ENCODE peak calls at places on chromosomes 4 and X, in eight cellular contexts. O is cardiac muscle cell, T is A549, S is colonic mucosa, G is mucosa of descending colon, J is IMR-90, A is spleen, H is fibroblast of the aortic adventitia. K is an unnamed sample.

GRCh38 chr4:7411491-7411890 is 23.2 kb downstream of the PSAPL1 start:
- DNase-seq in O (no peak), T (no peak), S (no peak), G (no peak), J (no peak), A (no peak), H (no peak), K (no peak)

GRCh38 chr4:101205878-101206277 is 141.4 kb downstream of the PPP3CA start:
- DNase-seq in O (no peak), T (peak), S (no peak), G (no peak), J (peak), A (no peak), H (peak), K (peak)

GRCh38 chr4:53573696-53574095 is 17.6 kb downstream of the LNX1 start:
- DNase-seq in O (no peak), T (no peak), S (no peak), G (no peak), J (peak), A (no peak), H (no peak), K (peak)

GRCh38 chrX:15601932-15602331 is 1.2 kb upstream of the ACE2 start:
- DNase-seq in O (no peak), T (no peak), S (no peak), G (no peak), J (no peak), A (no peak), H (no peak), K (no peak)

GRCh38 chrX:115957862-115958490 is 212.6 kb upstream of the AGTR2 start:
- DNase-seq in O (peak), T (peak), S (no peak), G (no peak), J (no peak), A (no peak), H (no peak), K (no peak)

GRCh38 chr4:174255790-174256189 is 27.7 kb downstream of the FBXO8 start:
- DNase-seq in O (no peak), T (peak), S (no peak), G (no peak), J (peak), A (no peak), H (peak), K (peak)

GRCh38 chrX:56068274-56068758 is 163.8 kb upstream of the KLF8 start:
- DNase-seq in O (no peak), T (no peak), S (no peak), G (no peak), J (no peak), A (peak), H (no peak), K (no peak)

GRCh38 chr4:89245459-89245858 is 62.1 kb downstream of the GPRIN3 start:
- DNase-seq in O (no peak), T (no peak), S (peak), G (no peak), J (no peak), A (no peak), H (no peak), K (no peak)

GRCh38 chr4:184384056-184384809 is 90.1 kb downstream of the IRF2 start:
- DNase-seq in O (peak), T (peak), S (peak), G (peak), J (peak), A (peak), H (peak), K (peak)

GRCh38 chr4:182224192-182224850 is 18.9 kb upstream of the TENM3 start:
- DNase-seq in O (no peak), T (no peak), S (no peak), G (no peak), J (no peak), A (no peak), H (no peak), K (no peak)

GRCh38 chr4:132596186-132596585 is 552.9 kb upstream of the PCDH10 start:
- DNase-seq in O (no peak), T (no peak), S (no peak), G (no peak), J (no peak), A (no peak), H (no peak), K (no peak)

GRCh38 chr4:132587626-132588025 is 561.5 kb upstream of the PCDH10 start:
- DNase-seq in O (no peak), T (no peak), S (no peak), G (no peak), J (no peak), A (no peak), H (peak), K (peak)

GRCh38 chr4:132593717-132594400 is 555.2 kb upstream of the PCDH10 start:
- DNase-seq in O (no peak), T (no peak), S (no peak), G (no peak), J (no peak), A (no peak), H (no peak), K (peak)

GRCh38 chr4:132592850-132593249 is 556.2 kb upstream of the PCDH10 start:
- DNase-seq in O (no peak), T (no peak), S (no peak), G (no peak), J (no peak), A (no peak), H (no peak), K (no peak)

DNA sequence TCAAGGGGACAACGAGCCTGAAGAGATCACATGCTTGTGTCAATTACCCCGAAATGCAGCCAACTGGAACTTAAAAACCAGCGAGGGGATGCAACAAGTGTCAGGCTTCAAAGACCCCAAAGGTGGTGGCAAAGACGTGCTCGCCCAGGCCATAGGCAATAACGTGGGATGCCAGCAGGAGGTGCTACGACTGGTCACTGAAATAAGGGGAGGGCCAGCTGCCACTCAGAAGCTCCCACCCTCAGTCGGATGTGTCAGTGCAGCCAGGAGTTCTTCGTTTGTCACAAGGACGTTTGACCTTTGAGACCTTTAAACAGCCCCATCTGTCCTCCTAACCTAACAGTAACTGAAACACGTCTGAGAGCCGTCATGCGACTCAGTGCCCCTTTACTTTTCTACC is 556.8 kb upstream of the PCDH10 start:
- DNase-seq in O (no peak), T (no peak), S (no peak), G (no peak), J (no peak), A (no peak), H (no peak), K (no peak)
- TF ChIP-seq CTCF in O (no peak), T (no peak), S (no peak), G (no peak), J (no peak), A (no peak), H (no peak), K (no peak)

GRCh38 chr4:114184901-114185300 is 205.5 kb upstream of the ARSJ start:
- DNase-seq in O (no peak), T (no peak), S (no peak), G (no peak), J (no peak), A (no peak), H (no peak), K (no peak)

GRCh38 chr4:114178392-114178791 is 198.9 kb upstream of the ARSJ start:
- DNase-seq in O (no peak), T (no peak), S (no peak), G (no peak), J (no peak), A (no peak), H (no peak), K (no peak)

DNA sequence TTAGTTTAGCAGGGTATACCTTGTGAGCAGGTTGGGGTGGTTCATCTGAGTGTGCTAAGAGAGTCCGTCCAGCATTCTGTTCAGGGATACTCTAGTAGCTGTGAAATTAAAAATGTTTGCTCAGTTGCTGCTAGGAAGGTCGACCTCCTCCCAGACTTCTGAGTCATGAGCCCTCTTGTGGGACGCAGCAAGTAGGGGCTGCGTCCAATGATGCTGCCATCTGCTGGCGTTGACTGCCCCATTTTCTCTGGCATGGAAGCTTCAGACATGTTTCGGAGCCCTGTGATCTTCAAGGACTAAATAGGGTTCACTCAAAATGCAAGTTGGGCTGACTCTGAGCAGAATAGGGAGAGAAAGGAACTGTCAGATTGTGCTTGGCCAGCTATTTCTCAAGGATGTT is 201.0 kb upstream of the ARSJ start:
- DNase-seq in O (peak), T (peak), S (peak), G (peak), J (peak), A (no peak), H (peak), K (peak)
- TF ChIP-seq CTCF in O (peak), T (peak), S (no peak), G (no peak), J (peak), A (peak), H (peak), K (peak)

GRCh38 chr4:40199179-40199670 is 2.4 kb downstream of the RHOH start:
- DNase-seq in O (no peak), T (no peak), S (no peak), G (no peak), J (no peak), A (no peak), H (no peak), K (no peak)
- TF ChIP-seq CTCF in O (no peak), T (no peak), S (no peak), G (no peak), J (no peak), A (no peak), H (no peak), K (no peak)

GRCh38 chrX:24693453-24694202 is at the start of gene POLA1:
- DNase-seq in O (peak), T (peak), S (peak), G (peak), J (peak), A (peak), H (peak), K (peak)
- TF ChIP-seq CTCF in O (peak), T (peak), S (no peak), G (no peak), J (peak), A (no peak), H (peak), K (peak)